ENCODE peak calls at places on chromosomes 7 and 10, in seven cellular contexts. D is IMR-90, Z is fibroblast of lung, K is PC-9, I is fibroblast of pulmonary artery, S is epithelial cell of esophagus, Y is AG04449. R is an unnamed sample.

GRCh38 chr10:89207181-89207800 is at the start of gene CH25H:
- DNase-seq in D (peak), Z (peak), K (peak), I (peak), S (peak), Y (no peak), R (peak)

GRCh38 chr7:30451539-30452277 is 26.9 kb downstream of the NOD1 start:
- DNase-seq in D (no peak), Z (no peak), K (no peak), I (no peak), S (no peak), Y (no peak), R (no peak)

GRCh38 chr7:48402721-48403120 is 231.5 kb downstream of the ABCA13 start:
- DNase-seq in D (no peak), Z (no peak), K (no peak), I (no peak), S (no peak), Y (no peak), R (no peak)

GRCh38 chr7:99380032-99380822 is 5.7 kb downstream of the ARPC1B start:
- DNase-seq in D (peak), Z (peak), K (no peak), I (peak), S (peak), Y (no peak), R (peak)

GRCh38 chr7:37277513-37277912 is 171.2 kb downstream of the ELMO1 start:
- DNase-seq in D (no peak), Z (no peak), K (no peak), I (no peak), S (no peak), Y (no peak), R (no peak)

GRCh38 chr7:116598278-116598677 is 73.4 kb downstream of the CAV1 start:
- DNase-seq in D (no peak), Z (no peak), K (no peak), I (no peak), S (no peak), Y (no peak), R (peak)

GRCh38 chr7:142880886-142881505 is 4.5 kb downstream of the TRPV6 start:
- DNase-seq in D (peak), Z (peak), K (no peak), I (peak), S (peak), Y (no peak), R (peak)

GRCh38 chr7:37248396-37248836 is 200.2 kb downstream of the ELMO1 start:
- DNase-seq in D (no peak), Z (peak), K (no peak), I (no peak), S (no peak), Y (no peak), R (no peak)

GRCh38 chr7:152624218-152624617 is 51.7 kb downstream of the XRCC2 start:
- DNase-seq in D (no peak), Z (no peak), K (no peak), I (no peak), S (no peak), Y (no peak), R (no peak)

GRCh38 chr10:131032329-131033165 is 279.0 kb downstream of the TCERG1L start:
- DNase-seq in D (no peak), Z (no peak), K (no peak), I (no peak), S (no peak), Y (no peak), R (no peak)

GRCh38 chr10:43128331-43128730 is 9.9 kb upstream of the CSGALNACT2 start:
- DNase-seq in D (no peak), Z (no peak), K (no peak), I (no peak), S (no peak), Y (no peak), R (no peak)

GRCh38 chr10:78115135-78115853 is 81.6 kb downstream of the RPS24 start:
- DNase-seq in D (no peak), Z (no peak), K (no peak), I (no peak), S (no peak), Y (no peak), R (no peak)

GRCh38 chr10:101067356-101068083 is 5.7 kb downstream of the KAZALD1 start:
- DNase-seq in D (peak), Z (peak), K (peak), I (peak), S (peak), Y (no peak), R (peak)

DNA sequence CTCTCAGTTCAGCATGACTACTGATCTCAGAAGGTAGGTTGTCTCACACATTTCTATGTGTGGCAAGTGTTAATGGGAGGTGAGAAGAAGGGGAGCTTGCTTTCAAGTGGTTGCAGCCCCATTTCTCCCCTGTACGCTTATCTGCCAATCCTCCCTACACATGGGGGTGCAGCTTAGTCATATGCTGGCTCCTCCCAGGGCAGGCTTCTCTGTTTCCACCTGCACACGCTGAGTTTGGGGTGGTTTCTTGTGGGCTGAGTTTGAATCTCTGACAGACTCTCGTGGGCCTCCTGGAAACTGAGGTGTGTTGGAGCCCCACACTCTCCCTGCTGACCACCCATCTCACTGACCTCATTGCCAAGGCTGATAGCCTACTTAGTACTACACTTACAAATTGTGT is 435.8 kb upstream of the MTPN start:
- DNase-seq in D (no peak), Z (no peak), K (no peak), I (no peak), S (no peak), Y (no peak), R (no peak)
- H3K4me3 ChIP-seq in D (no peak), Z (no peak), K (no peak), I (no peak), S (no peak), Y (no peak), R (no peak)

DNA sequence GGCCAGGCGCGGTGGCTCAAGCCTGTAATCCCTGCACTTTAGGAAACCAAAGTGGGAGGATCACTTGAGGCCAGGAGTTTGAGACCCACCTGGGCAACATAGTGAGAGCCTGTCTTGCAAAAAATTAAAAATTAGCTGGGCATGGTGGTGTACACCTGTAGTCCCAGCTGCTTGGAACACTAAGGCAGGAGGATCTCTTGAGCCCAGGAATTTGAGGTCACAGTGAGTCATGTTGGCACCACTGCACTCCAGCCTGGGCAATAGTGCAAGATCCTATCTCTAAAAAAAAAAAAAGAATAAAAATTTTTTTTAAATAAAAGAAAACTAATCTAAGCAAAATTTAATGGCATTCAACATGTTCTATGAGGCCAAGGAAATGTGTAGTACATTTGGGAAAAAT is 44.9 kb upstream of the UBN2 start:
- DNase-seq in D (no peak), Z (no peak), K (no peak), I (no peak), S (no peak), Y (no peak), R (no peak)
- TF ChIP-seq CTCF in D (no peak), Z (no peak), K (no peak), I (no peak), S (no peak), Y (no peak), R (no peak)

DNA sequence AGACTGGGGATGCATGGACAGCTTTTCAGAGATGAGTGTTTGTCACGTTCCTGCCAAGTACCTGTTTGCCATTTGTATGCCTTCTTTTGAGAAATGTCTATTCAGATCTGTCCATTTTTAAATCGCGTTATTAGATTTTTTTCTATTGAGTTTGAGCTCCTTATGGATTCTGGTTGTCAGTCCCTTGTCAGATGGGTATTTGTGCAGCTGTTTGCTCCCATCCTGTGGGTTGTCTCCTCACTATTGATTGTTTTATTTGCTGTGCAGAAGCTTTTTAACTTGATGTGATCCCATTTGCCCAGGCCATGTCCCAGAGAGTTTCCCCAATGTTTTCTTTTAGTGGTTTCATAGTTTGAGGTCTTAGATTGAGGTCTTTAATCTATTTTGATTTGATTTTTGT is 5.5 kb upstream of the PRKAR1B start:
- DNase-seq in D (no peak), Z (no peak), K (no peak), I (no peak), S (no peak), Y (no peak), R (no peak)
- H3K4me3 ChIP-seq in D (no peak), Z (no peak), K (no peak), I (no peak), S (no peak), Y (no peak), R (no peak)

DNA sequence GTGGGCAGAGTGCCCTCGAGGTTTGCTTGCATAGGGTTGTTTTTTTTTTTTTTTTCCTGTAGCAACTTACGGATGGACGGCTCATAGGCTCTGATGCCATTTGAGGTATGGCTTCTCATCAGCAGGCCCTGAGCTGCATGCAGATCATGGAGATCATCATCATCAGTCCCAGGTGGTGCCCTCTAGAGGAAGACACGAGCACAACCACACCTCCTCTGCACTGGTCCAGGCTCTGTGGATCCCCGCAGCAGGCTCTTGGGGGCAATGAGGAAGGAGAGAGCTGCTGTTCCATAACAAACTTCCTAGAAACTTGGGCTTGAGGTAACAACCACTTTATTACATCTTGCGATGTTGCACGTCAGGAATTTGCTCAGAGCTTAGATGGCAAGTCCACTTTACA is 132.7 kb upstream of the CXCL12 start:
- DNase-seq in D (no peak), Z (no peak), K (no peak), I (no peak), S (no peak), Y (no peak), R (no peak)
- TF ChIP-seq CTCF in D (peak), Z (peak), K (peak), I (peak), S (no peak), Y (peak), R (peak)

DNA sequence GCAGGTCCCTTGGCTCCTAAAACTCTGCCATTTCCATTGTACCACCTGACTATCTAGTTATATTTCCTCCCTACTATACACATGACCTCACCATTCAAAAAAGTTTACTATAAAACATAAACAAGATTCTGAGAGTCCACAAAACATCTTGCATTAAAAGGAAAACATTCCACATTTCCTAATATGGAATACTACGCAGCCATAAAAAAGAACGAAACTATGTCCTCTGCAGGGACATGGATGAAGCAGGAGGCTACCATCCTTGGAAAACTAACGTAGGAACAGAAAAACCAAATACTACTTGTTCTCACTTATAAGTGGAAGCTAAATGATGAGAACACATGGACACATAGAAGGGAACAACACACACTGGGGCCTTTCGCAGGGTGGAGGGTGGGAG is 48.3 kb downstream of the SVIL start:
- DNase-seq in D (no peak), Z (no peak), K (no peak), I (no peak), S (no peak), Y (no peak), R (no peak)
- H3K4me3 ChIP-seq in D (no peak), Z (no peak), K (peak), I (no peak), S (no peak), Y (no peak), R (no peak)

DNA sequence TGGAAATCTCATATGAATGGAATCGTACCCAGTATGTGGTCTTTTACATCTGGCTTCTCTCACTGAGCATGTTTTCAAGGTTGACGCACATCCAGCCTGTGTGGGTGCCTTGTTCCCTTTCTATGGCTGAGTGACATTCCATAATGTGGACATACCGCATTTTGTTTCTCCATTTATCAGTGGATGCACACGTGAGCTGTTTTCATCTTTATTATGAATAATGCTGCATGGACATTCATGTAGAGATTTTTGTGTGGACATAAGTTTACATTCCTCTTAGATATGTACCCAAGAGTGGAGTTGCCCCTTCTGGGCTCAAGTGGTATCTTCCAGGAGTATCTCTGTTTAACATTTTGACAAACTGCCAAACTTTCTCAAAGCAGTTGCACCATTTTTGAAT is 1.3 kb upstream of the SCART1 start:
- DNase-seq in D (no peak), Z (no peak), K (no peak), I (no peak), S (no peak), Y (no peak), R (no peak)
- TF ChIP-seq CTCF in D (no peak), Z (no peak), K (no peak), I (no peak), S (no peak), Y (no peak), R (no peak)

GRCh38 chr7:151406886-151407583 is 2.8 kb downstream of the WDR86 start:
- DNase-seq in D (no peak), Z (no peak), K (no peak), I (no peak), S (no peak), Y (no peak), R (no peak)

GRCh38 chr7:151409555-151410404 is at the start of gene WDR86:
- DNase-seq in D (no peak), Z (no peak), K (no peak), I (no peak), S (no peak), Y (no peak), R (no peak)

GRCh38 chr7:151410405-151411390 is 860 bp upstream of the WDR86 start:
- DNase-seq in D (no peak), Z (peak), K (no peak), I (no peak), S (no peak), Y (no peak), R (no peak)

GRCh38 chr7:151408498-151408838 is 1.4 kb downstream of the WDR86 start:
- DNase-seq in D (no peak), Z (no peak), K (no peak), I (no peak), S (no peak), Y (no peak), R (no peak)

GRCh38 chr7:151408839-151409554 is 841 bp downstream of the WDR86 start:
- DNase-seq in D (no peak), Z (no peak), K (peak), I (peak), S (no peak), Y (no peak), R (no peak)
- H3K4me3 ChIP-seq in D (peak), Z (no peak), K (no peak), I (no peak), S (no peak), Y (no peak), R (no peak)

DNA sequence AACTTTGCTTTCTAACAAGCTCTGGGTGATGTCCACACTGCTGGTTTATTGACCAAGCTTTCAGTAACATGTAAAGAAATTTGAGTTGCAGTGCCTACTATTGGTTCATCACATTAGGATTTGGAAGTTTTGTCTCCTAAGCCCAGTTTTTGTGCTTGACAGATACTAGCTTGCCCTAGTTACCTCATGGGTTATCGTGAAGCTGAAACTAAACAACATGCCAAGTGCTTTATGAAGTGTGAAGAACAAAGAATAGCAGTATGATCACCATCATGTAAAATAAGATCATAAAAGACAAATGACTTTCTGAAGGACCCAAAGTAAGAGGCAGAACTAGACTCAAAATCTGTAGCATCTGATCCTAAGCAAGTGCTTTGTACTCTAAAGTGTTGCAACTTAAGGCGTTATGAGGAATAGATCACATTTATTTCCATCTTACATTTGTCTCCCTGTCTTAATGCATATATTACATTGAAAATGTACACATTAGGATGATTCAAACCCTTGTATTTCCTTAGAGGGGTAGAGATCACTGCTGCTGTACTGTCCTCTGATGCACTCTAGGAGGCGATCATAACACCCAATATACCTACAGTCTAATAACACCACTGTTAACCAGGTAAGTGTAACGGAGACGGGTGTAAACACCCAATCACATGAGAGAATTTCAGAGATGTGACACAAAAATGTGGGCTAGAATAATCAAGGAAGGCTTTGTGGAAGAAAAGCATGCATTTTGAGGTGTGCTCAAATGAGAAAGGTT is 71.3 kb downstream of the NRCAM start:
- DNase-seq in D (no peak), Z (no peak), K (no peak), I (no peak), S (peak), Y (no peak), R (no peak)
- TF ChIP-seq CTCF in D (no peak), Z (peak), K (no peak), I (no peak), S (peak), Y (no peak), R (peak)

GRCh38 chr10:102121739-102122372 is 1.7 kb upstream of the LDB1 start:
- DNase-seq in D (peak), Z (peak), K (no peak), I (peak), S (no peak), Y (no peak), R (no peak)
- H3K4me3 ChIP-seq in D (peak), Z (peak), K (no peak), I (peak), S (no peak), Y (peak), R (peak)